ENCODE peak calls at places on chromosome 11, in six cellular contexts. M is astrocyte of the spinal cord; F is stimulated activated naive CD8-positive, alpha-beta T cell treated with anti-CD3 and anti-CD28 coated beads, Interleukin-15, amount 100 ng/mL, for 72 hours; Q is RWPE1; K is H7; W is EL. Y is an unnamed sample.

GRCh38 chr11:61075891-61076290 is 26.4 kb upstream of the CD5 start:
- DNase-seq in M (peak; percentile 63), Q (peak; percentile 22), W (peak; percentile 60), F (no peak), K (peak; percentile 65), Y (peak; percentile 79)

GRCh38 chr11:101010899-101011298 is 118.7 kb downstream of the PGR start:
- DNase-seq in M (no peak), K (peak; percentile 6), W (peak; percentile 21), F (no peak), Q (no peak), Y (no peak)

GRCh38 chr11:70090989-70091388 is 12.9 kb downstream of the ANO1 start:
- DNase-seq in Q (no peak), K (no peak), W (no peak), M (no peak), F (no peak), Y (no peak)

GRCh38 chr11:38646382-38646781 is 2048.3 kb upstream of the RAG2 start:
- DNase-seq in W (peak; percentile 6), K (no peak), F (no peak), Q (no peak), M (no peak), Y (no peak)

GRCh38 chr11:1123970-1124369 is 33.8 kb upstream of the MUC5AC start:
- DNase-seq in K (no peak), W (no peak), M (no peak), F (peak; percentile 27), Q (no peak), Y (no peak)

GRCh38 chr11:2374456-2375201 is 2.5 kb upstream of the CD81 start:
- DNase-seq in Q (no peak), F (no peak), K (no peak), M (no peak), W (no peak), Y (no peak)

GRCh38 chr11:61541568-61541967 is 33.0 kb downstream of the LRRC10B start:
- DNase-seq in M (no peak), K (peak; percentile 92), W (peak; percentile 49), F (no peak), Q (peak; percentile 45), Y (no peak)

GRCh38 chr11:104091281-104092071 is 55.0 kb downstream of the DDI1 start:
- DNase-seq in K (no peak), W (no peak), M (no peak), Q (no peak), F (no peak), Y (no peak)

GRCh38 chr11:120972621-120973020 is 51.3 kb upstream of the TBCEL start:
- DNase-seq in Q (no peak), K (no peak), M (no peak), W (no peak), F (no peak), Y (no peak)

GRCh38 chr11:114309517-114309916 is 13.3 kb downstream of the NNMT start:
- DNase-seq in K (no peak), M (no peak), F (no peak), Q (no peak), W (no peak), Y (no peak)

Y was measured in epithelial cell of esophagus.